ENCODE peak calls at places on chromosomes 5 and 9, in four cellular contexts. L, T, G and X are unnamed samples.

GRCh38 chr5:160269017-160269416 is 39.7 kb downstream of the FABP6 start:
- DNase-seq in L (no peak), T (peak), G (peak), X (peak)

GRCh38 chr9:97853844-97854695 is 1.0 kb downstream of the FOXE1 start:
- DNase-seq in L (peak), T (no peak), G (no peak), X (no peak)

GRCh38 chr9:98087420-98088354 is 31.2 kb downstream of the NANS start:
- DNase-seq in L (no peak), T (peak), G (peak), X (peak)

GRCh38 chr9:91162784-91163440 is 198.8 kb downstream of the AUH start:
- DNase-seq in L (no peak), T (peak), G (peak), X (no peak)

GRCh38 chr5:149166128-149166527 is 24.8 kb downstream of the ABLIM3 start:
- DNase-seq in L (no peak), T (no peak), G (no peak), X (no peak)

GRCh38 chr9:73014011-73014410 is 61.2 kb upstream of the ALDH1A1 start:
- DNase-seq in L (no peak), T (no peak), G (no peak), X (no peak)

GRCh38 chr5:55151923-55152842 is 7.8 kb upstream of the GPX8 start:
- DNase-seq in L (no peak), T (no peak), G (no peak), X (peak)

GRCh38 chr9:6014668-6015270 is 655 bp downstream of the RANBP6 start:
- DNase-seq in L (peak), T (no peak), G (no peak), X (no peak)

GRCh38 chr5:100900796-100901731 is 2.0 kb downstream of the ST8SIA4 start:
- DNase-seq in L (peak), T (peak), G (peak), X (peak)

GRCh38 chr5:1479066-1479465 is 33.8 kb upstream of the SLC6A3 start:
- DNase-seq in L (no peak), T (no peak), G (no peak), X (no peak)

GRCh38 chr5:41793156-41793770 is 77.0 kb downstream of the OXCT1 start:
- DNase-seq in L (no peak), T (no peak), G (no peak), X (no peak)

GRCh38 chr5:127746756-127747155 is 43.6 kb downstream of the CCDC192 start:
- DNase-seq in L (peak), T (no peak), G (no peak), X (no peak)

GRCh38 chr9:35322075-35322885 is 160.5 kb downstream of the UNC13B start:
- DNase-seq in L (no peak), T (no peak), G (no peak), X (no peak)

GRCh38 chr9:95874989-95875304 is 544 bp upstream of the ERCC6L2 start:
- DNase-seq in L (peak), T (peak), G (peak), X (peak)

GRCh38 chr5:176647870-176648466 is 684 bp downstream of the TSPAN17 start:
- DNase-seq in L (no peak), T (peak), G (peak), X (peak)

GRCh38 chr5:83548556-83548955 is 77.0 kb downstream of the VCAN start:
- DNase-seq in L (no peak), T (no peak), G (no peak), X (no peak)

DNA sequence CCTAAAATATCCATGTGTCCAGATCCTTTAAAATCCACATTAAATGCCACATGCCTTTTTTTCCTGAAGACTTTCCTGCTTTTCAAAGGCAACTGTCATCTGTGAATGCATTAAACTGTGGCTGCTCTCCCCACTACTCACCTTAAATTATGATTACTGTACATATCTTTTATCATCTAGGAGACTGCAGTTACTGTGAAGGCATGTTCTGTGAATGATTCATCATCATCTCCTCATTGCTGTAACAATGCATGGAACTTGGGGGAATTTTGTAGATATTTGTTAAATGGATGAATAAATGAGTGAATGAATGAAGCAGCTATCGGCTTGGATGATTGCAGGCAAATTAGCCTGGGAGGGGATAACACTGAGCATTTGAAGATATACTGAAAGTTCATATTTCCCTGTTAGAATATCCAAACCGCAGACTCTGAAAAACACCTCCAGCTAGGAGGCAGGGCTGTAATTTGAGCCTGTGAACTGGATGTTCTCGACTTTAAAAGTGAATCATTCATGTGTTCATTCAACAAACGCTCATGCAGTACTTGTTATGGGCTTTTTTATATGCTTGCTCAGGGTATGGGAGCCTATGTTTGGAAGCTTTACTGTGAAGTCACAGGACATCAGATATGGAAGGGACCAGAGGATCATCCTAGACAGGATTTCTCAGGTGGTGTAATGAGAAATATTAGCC is 519.2 kb downstream of the KIF4B start:
- DNase-seq in L (peak), T (no peak), G (no peak), X (no peak)
- TF ChIP-seq CTCF in L (no peak), T (no peak), G (no peak), X (no peak)

GRCh38 chr9:120842685-120843485 is at the start of gene PSMD5:
- DNase-seq in L (peak), T (peak), G (peak), X (peak)
- TF ChIP-seq POLR2A in L (peak), T (peak), G (peak), X (peak)

GRCh38 chr5:81517462-81517861 is 123.5 kb upstream of the ACOT12 start:
- DNase-seq in L (no peak), T (no peak), G (no peak), X (no peak)

GRCh38 chr5:81519217-81519905 is 125.4 kb upstream of the ACOT12 start:
- DNase-seq in L (no peak), T (no peak), G (no peak), X (no peak)

GRCh38 chr5:81513468-81513867 is 119.5 kb upstream of the ACOT12 start:
- DNase-seq in L (no peak), T (no peak), G (no peak), X (no peak)

GRCh38 chr5:81513982-81514381 is 120.0 kb upstream of the ACOT12 start:
- DNase-seq in L (peak), T (no peak), G (no peak), X (no peak)
- TF ChIP-seq CTCF in L (peak), T (peak), G (no peak), X (no peak)

DNA sequence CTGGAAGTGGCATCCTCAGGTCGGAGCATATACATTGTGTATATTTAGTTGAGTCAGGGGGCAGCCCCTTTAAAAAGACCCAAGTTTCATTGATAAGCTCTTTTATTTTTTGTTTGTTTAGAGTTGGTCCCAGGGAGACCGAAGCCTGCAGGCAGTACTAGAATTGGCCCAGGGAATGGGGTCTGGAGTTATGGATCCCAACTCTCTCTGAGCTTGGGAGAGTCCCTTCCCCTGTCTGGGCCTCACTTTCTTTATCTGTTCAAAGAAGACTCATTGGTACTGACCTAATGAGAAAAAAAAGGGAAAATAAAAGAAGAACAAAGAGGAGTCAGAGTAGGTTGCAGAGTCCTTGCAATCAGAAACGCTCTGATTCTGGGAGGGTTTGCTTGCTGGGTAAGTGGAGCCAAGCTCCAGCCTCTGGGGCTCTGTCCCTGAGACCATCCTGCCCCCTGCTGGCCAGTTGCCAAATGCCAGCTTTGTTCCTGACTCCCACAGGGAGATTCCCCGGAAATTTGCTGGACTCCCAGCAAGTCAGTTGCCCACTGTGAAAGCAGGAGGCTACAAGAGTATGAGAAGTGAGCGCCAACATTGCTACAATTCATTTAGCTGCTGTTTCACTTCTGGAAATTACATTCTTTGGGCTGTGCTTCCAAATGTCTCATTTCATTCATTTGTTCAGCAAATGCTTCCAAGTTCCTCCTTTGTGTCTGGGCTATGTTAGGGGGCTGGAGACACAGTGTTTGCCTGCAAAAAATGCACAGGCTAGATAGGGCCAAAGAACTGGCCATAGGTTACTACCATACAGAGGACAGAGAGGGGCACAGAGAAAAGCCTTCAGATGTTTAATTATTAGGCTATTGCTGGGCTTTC is 156.2 kb downstream of the MELK start:
- DNase-seq in L (peak), T (peak), G (peak), X (no peak)
- TF ChIP-seq POLR2A in L (no peak), T (no peak), G (no peak), X (no peak)

GRCh38 chr5:71586052-71586940 is 844 bp upstream of the MCCC2 start:
- DNase-seq in L (peak), T (peak), G (no peak), X (no peak)

GRCh38 chr5:71586941-71587708 is at the start of gene MCCC2:
- DNase-seq in L (peak), T (peak), G (peak), X (peak)

GRCh38 chr5:71588533-71588885 is 1.4 kb downstream of the MCCC2 start:
- DNase-seq in L (no peak), T (no peak), G (no peak), X (no peak)

GRCh38 chr5:71587709-71588532 is 781 bp downstream of the MCCC2 start:
- DNase-seq in L (peak), T (no peak), G (no peak), X (no peak)

GRCh38 chr5:71582945-71583584 is 4.1 kb upstream of the MCCC2 start:
- DNase-seq in L (no peak), T (no peak), G (no peak), X (no peak)
- TF ChIP-seq CTCF in L (no peak), T (no peak), G (no peak), X (no peak)